ENCODE peak calls at places on chromosomes 13 and 19, in seven cellular contexts. Z is mammary epithelial cell, K is keratinocyte, S is PC-9, E is neural progenitor cell, O is HCT116, R is H1. P is an unnamed sample.

GRCh38 chr19:47661571-47661970 is 51.7 kb upstream of the EHD2 start:
- DNase-seq in Z (no peak), K (no peak), S (no peak), E (no peak), O (no peak), R (no peak), P (no peak)

GRCh38 chr13:28355822-28356371 is 139.0 kb downstream of the FLT1 start:
- DNase-seq in Z (no peak), K (no peak), S (no peak), E (no peak), O (no peak), R (no peak), P (no peak)

GRCh38 chr19:54023191-54023590 is 31.8 kb downstream of the CACNG6 start:
- DNase-seq in Z (no peak), K (no peak), S (no peak), E (no peak), O (no peak), R (no peak), P (no peak)

GRCh38 chr19:34316741-34317241 is 48.2 kb upstream of the GPI start:
- DNase-seq in Z (peak), K (no peak), S (no peak), E (no peak), O (peak), R (no peak), P (no peak)

GRCh38 chr13:34230271-34230670 is 412.3 kb downstream of the RFC3 start:
- DNase-seq in Z (no peak), K (no peak), S (no peak), E (no peak), O (no peak), R (no peak), P (no peak)

GRCh38 chr13:49303533-49304252 is 56.0 kb downstream of the CDADC1 start:
- DNase-seq in Z (peak), K (no peak), S (peak), E (no peak), O (no peak), R (no peak), P (no peak)

GRCh38 chr13:80070024-80070703 is 270.8 kb downstream of the SPRY2 start:
- DNase-seq in Z (no peak), K (no peak), S (no peak), E (peak), O (no peak), R (peak), P (no peak)

GRCh38 chr13:73754727-73755292 is 379.4 kb downstream of the KLF12 start:
- DNase-seq in Z (peak), K (peak), S (peak), E (peak), O (peak), R (no peak), P (peak)

GRCh38 chr13:46593403-46593802 is 40.4 kb downstream of the LRCH1 start:
- DNase-seq in Z (no peak), K (no peak), S (no peak), E (no peak), O (no peak), R (no peak), P (no peak)

GRCh38 chr19:47540748-47541147 is 25.9 kb upstream of the NAPA start:
- DNase-seq in Z (no peak), K (no peak), S (no peak), E (peak), O (no peak), R (no peak), P (no peak)

GRCh38 chr13:100546713-100547405 is 41.7 kb downstream of the GGACT start:
- DNase-seq in Z (no peak), K (no peak), S (no peak), E (no peak), O (no peak), R (no peak), P (no peak)

GRCh38 chr13:74134777-74135305 is 637 bp upstream of the KLF12 start:
- DNase-seq in Z (no peak), K (no peak), S (peak), E (peak), O (no peak), R (no peak), P (no peak)

GRCh38 chr19:10452726-10453620 is 32.6 kb downstream of the PDE4A start:
- DNase-seq in Z (no peak), K (no peak), S (no peak), E (no peak), O (no peak), R (no peak), P (no peak)

GRCh38 chr13:52827839-52828238 is 20.6 kb downstream of the PCDH8 start:
- DNase-seq in Z (no peak), K (no peak), S (no peak), E (no peak), O (no peak), R (no peak), P (no peak)

GRCh38 chr13:46295531-46296464 is 84.1 kb downstream of the LRRC63 start:
- DNase-seq in Z (peak), K (peak), S (no peak), E (no peak), O (no peak), R (no peak), P (peak)

GRCh38 chr19:860481-861098 is 1.1 kb downstream of the CFD start:
- DNase-seq in Z (peak), K (no peak), S (peak), E (peak), O (peak), R (no peak), P (no peak)
- TF ChIP-seq EZH2 in Z (no peak), K (no peak), S (no peak), E (peak), O (no peak), R (peak), P (no peak)

DNA sequence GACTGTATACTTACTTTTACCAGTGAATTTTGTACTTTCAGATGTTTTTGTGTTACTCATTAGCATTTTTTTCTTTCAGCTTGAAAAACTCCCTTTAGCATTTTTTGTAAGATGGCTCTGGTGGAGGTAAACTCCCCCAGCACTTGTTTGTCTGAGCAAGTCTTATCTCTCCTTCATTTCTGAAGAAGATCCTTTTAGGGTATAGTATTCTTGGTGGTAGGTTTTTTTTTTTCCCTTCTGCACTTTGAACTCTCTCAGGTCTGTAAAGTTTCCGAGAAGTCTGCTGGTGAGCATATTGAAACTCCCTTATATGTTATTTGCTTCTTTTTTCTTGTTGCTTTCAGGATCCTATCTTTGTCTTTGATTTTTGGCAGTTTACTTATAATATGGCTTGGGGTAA is 35.1 kb downstream of the IGFL3 start:
- DNase-seq in Z (no peak), K (no peak), S (no peak), E (no peak), O (no peak), R (no peak), P (no peak)
- TF ChIP-seq EZH2 in Z (no peak), K (no peak), S (no peak), E (no peak), O (no peak), R (no peak), P (no peak)

GRCh38 chr13:110293037-110293436 is 13.9 kb downstream of the COL4A1 start:
- DNase-seq in Z (no peak), K (no peak), S (no peak), E (no peak), O (no peak), R (no peak), P (no peak)

GRCh38 chr13:110297011-110297410 is 9.9 kb downstream of the COL4A1 start:
- DNase-seq in Z (no peak), K (no peak), S (no peak), E (no peak), O (no peak), R (no peak), P (no peak)

GRCh38 chr13:110293649-110294048 is 13.3 kb downstream of the COL4A1 start:
- DNase-seq in Z (no peak), K (no peak), S (no peak), E (no peak), O (no peak), R (no peak), P (no peak)

GRCh38 chr13:110294146-110294545 is 12.8 kb downstream of the COL4A1 start:
- DNase-seq in Z (no peak), K (no peak), S (no peak), E (no peak), O (no peak), R (no peak), P (no peak)

GRCh38 chr13:110294624-110295023 is 12.3 kb downstream of the COL4A1 start:
- DNase-seq in Z (no peak), K (no peak), S (no peak), E (no peak), O (no peak), R (no peak), P (no peak)
- TF ChIP-seq EZH2 in Z (no peak), K (no peak), S (no peak), E (no peak), O (no peak), R (no peak), P (no peak)

GRCh38 chr19:33302175-33302973 is at the start of gene CEBPA:
- DNase-seq in Z (peak), K (no peak), S (peak), E (peak), O (peak), R (peak), P (no peak)
- TF ChIP-seq EZH2 in Z (no peak), K (no peak), S (no peak), E (peak), O (no peak), R (no peak), P (no peak)

GRCh38 chr13:25046274-25046984 is 49.5 kb upstream of the PABPC3 start:
- DNase-seq in Z (no peak), K (no peak), S (no peak), E (peak), O (no peak), R (no peak), P (no peak)

GRCh38 chr13:25042141-25042540 is 53.8 kb upstream of the PABPC3 start:
- DNase-seq in Z (no peak), K (no peak), S (no peak), E (no peak), O (no peak), R (no peak), P (no peak)

GRCh38 chr13:25051065-25051464 is 44.9 kb upstream of the PABPC3 start:
- DNase-seq in Z (no peak), K (no peak), S (no peak), E (no peak), O (no peak), R (no peak), P (no peak)

GRCh38 chr13:25044071-25044470 is 51.9 kb upstream of the PABPC3 start:
- DNase-seq in Z (no peak), K (no peak), S (no peak), E (no peak), O (no peak), R (no peak), P (no peak)

DNA sequence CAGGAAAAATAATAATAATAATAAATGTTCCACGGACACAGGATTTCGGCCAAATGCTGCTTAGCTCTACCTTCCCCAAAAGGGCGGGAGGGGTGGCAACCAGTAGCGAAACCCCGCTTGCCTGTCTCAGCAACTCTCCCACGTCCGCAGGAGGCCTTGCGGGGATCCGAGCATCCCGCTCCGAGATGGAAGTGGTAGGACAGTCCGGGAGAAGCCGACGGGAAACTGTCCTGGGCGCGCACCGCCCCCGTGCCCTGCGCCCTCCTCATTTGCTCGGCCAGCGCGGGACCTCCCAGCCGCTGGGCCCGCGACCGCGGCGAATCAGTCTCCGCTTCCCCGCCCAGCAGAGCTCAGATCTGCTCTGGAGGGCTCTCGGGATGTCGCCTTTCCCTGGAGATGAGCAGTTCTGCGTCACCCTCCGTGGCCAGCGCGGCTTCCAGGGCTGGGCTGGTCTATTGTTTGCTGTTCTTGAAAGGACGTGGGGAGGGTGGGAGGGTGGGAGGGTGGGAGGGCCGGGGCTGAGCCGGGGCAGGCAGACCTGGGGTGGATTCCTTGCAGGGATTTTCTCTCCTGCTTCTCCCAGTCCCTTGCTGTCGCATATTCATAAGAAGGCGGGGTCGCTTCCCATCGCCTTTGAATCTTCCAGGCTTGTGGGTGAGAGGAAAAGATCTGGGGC is 48.8 kb upstream of the PABPC3 start:
- DNase-seq in Z (peak), K (no peak), S (no peak), E (peak), O (no peak), R (no peak), P (no peak)
- TF ChIP-seq EZH2 in Z (no peak), K (peak), S (no peak), E (peak), O (no peak), R (no peak), P (no peak)

P was measured in SK-N-MC.